ENCODE peak calls at places on chromosomes 4 and X, in seven cellular contexts. D is glomerular endothelial cell; U is activated naive CD4-positive, alpha-beta T cell treated with anti-CD3 and anti-CD28 coated beads for 36 hours; B is BE2C; E is heart left ventricle; C is endothelial cell of umbilical vein; Z is A549. A is an unnamed sample.

GRCh38 chr4:119861731-119862130 is 204.9 kb downstream of the MAD2L1 start:
- DNase-seq in D (no peak), U (no peak), B (no peak), E (no peak), C (no peak), Z (no peak), A (no peak)

GRCh38 chrX:51825432-51825831 is 68.0 kb upstream of the MAGED1 start:
- DNase-seq in D (no peak), U (no peak), B (no peak), E (no peak), C (no peak), Z (no peak), A (no peak)

GRCh38 chrX:10726647-10727046 is 106.3 kb upstream of the MID1 start:
- DNase-seq in D (no peak), U (no peak), B (no peak), E (no peak), C (no peak), Z (no peak), A (peak; percentile 45)

GRCh38 chr4:83074086-83074704 is 39.2 kb downstream of the COPS4 start:
- DNase-seq in D (peak; percentile 72), U (peak; percentile 76), B (peak; percentile 54), E (peak; percentile 12), C (peak; percentile 72), Z (peak; percentile 81), A (peak; percentile 87)

GRCh38 chrX:81868979-81869378 is 667.1 kb downstream of the SH3BGRL start:
- DNase-seq in D (no peak), U (no peak), B (no peak), E (no peak), C (no peak), Z (no peak), A (no peak)

GRCh38 chr4:2871466-2871865 is 27.8 kb downstream of the ADD1 start:
- DNase-seq in D (no peak), U (no peak), B (no peak), E (no peak), C (no peak), Z (no peak), A (no peak)

GRCh38 chr4:39528056-39528465 is 822 bp upstream of the UGDH start:
- DNase-seq in D (no peak), U (no peak), B (no peak), E (no peak), C (peak; percentile 69), Z (no peak), A (no peak)

GRCh38 chrX:21440911-21441310 is 66.7 kb downstream of the CNKSR2 start:
- DNase-seq in D (no peak), U (no peak), B (peak; percentile 13), E (no peak), C (no peak), Z (no peak), A (no peak)

GRCh38 chr4:86531440-86531839 is 62.7 kb upstream of the PTPN13 start:
- DNase-seq in D (no peak), U (no peak), B (no peak), E (no peak), C (no peak), Z (no peak), A (no peak)

GRCh38 chr4:143618811-143619210 is 81.7 kb downstream of the FREM3 start:
- DNase-seq in D (no peak), U (no peak), B (no peak), E (no peak), C (peak; percentile 59), Z (no peak), A (no peak)

GRCh38 chrX:140762061-140762460 is 52.5 kb downstream of the LINC00632 start:
- DNase-seq in D (peak; percentile 33), U (peak; percentile 45), B (peak; percentile 45), E (peak; percentile 20), C (peak; percentile 46), Z (peak; percentile 68), A (no peak)

GRCh38 chrX:34341258-34341657 is 209.1 kb upstream of the FAM47A start:
- DNase-seq in D (no peak), U (no peak), B (no peak), E (no peak), C (peak; percentile 21), Z (peak; percentile 2), A (no peak)

GRCh38 chrX:73977542-73978169 is 326.3 kb upstream of the ZCCHC13 start:
- DNase-seq in D (no peak), U (peak; percentile 16), B (no peak), E (no peak), C (no peak), Z (no peak), A (no peak)

GRCh38 chr4:115355329-115355728 is 241.9 kb upstream of the NDST4 start:
- DNase-seq in D (no peak), U (no peak), B (no peak), E (no peak), C (no peak), Z (no peak), A (no peak)

GRCh38 chrX:68498508-68499379 is at the start of gene YIPF6:
- DNase-seq in D (no peak), U (peak; percentile 77), B (peak; percentile 77), E (peak; percentile 82), C (peak; percentile 71), Z (peak; percentile 85), A (peak; percentile 78)

GRCh38 chrX:21438792-21439191 is 64.6 kb downstream of the CNKSR2 start:
- DNase-seq in D (no peak), U (no peak), B (no peak), E (no peak), C (no peak), Z (no peak), A (no peak)

GRCh38 chr4:69744157-69744478 is 16.3 kb downstream of the SULT1B1 start:
- DNase-seq in D (no peak), U (no peak), B (no peak), E (no peak), C (no peak), Z (no peak), A (no peak)

GRCh38 chr4:6723851-6724250 is 7.9 kb downstream of the BLOC1S4 start:
- DNase-seq in D (no peak), U (no peak), B (no peak), E (no peak), C (no peak), Z (no peak), A (no peak)

GRCh38 chr4:57051100-57051499 is 59.1 kb downstream of the IGFBP7 start:
- DNase-seq in D (no peak), U (no peak), B (no peak), E (peak; percentile 47), C (peak; percentile 45), Z (no peak), A (peak; percentile 16)

GRCh38 chrX:123920065-123920785 is 41.3 kb upstream of the STAG2 start:
- DNase-seq in D (peak; percentile 14), U (no peak), B (no peak), E (no peak), C (peak; percentile 67), Z (peak; percentile 25), A (peak; percentile 37)

GRCh38 chr4:147550626-147551250 is 66.5 kb upstream of the TMEM184C start:
- DNase-seq in D (no peak), U (no peak), B (peak; percentile 51), E (no peak), C (peak; percentile 5), Z (no peak), A (no peak)

GRCh38 chr4:2595436-2595835 is 59.0 kb downstream of the FAM193A start:
- DNase-seq in D (no peak), U (no peak), B (peak; percentile 76), E (no peak), C (no peak), Z (no peak), A (no peak)

GRCh38 chr4:112327950-112328349 is 30.8 kb downstream of the ALPK1 start:
- DNase-seq in D (peak; percentile 42), U (no peak), B (no peak), E (no peak), C (peak; percentile 60), Z (peak; percentile 27), A (no peak)

GRCh38 chrX:68997461-68997860 is 167.8 kb downstream of the PJA1 start:
- DNase-seq in D (no peak), U (no peak), B (no peak), E (no peak), C (peak; percentile 57), Z (no peak), A (no peak)

GRCh38 chr4:122695226-122695625 is 37.3 kb upstream of the BBS12 start:
- DNase-seq in D (no peak), U (no peak), B (no peak), E (no peak), C (no peak), Z (no peak), A (no peak)

GRCh38 chr4:8516996-8517550 is 63.1 kb upstream of the GPR78 start:
- DNase-seq in D (no peak), U (no peak), B (no peak), E (no peak), C (no peak), Z (no peak), A (peak; percentile 26)

GRCh38 chr4:80710748-80711451 is 319.6 kb upstream of the BMP3 start:
- DNase-seq in D (no peak), U (no peak), B (no peak), E (no peak), C (no peak), Z (no peak), A (no peak)

GRCh38 chr4:105389167-105389566 is 84.7 kb downstream of the PPA2 start:
- DNase-seq in D (no peak), U (no peak), B (no peak), E (no peak), C (no peak), Z (no peak), A (no peak)

GRCh38 chr4:42149004-42149403 is 3.5 kb downstream of the BEND4 start:
- DNase-seq in D (no peak), U (no peak), B (peak; percentile 52), E (no peak), C (no peak), Z (no peak), A (no peak)

GRCh38 chrX:41468647-41469323 is 21.6 kb downstream of the NYX start:
- DNase-seq in D (no peak), U (no peak), B (no peak), E (no peak), C (no peak), Z (no peak), A (no peak)

GRCh38 chr4:107243141-107243779 is 207.1 kb upstream of the DKK2 start:
- DNase-seq in D (no peak), U (no peak), B (peak; percentile 87), E (no peak), C (no peak), Z (no peak), A (no peak)

GRCh38 chrX:45445745-45446412 is 245.2 kb upstream of the DIPK2B start:
- DNase-seq in D (peak; percentile 22), U (no peak), B (no peak), E (no peak), C (peak; percentile 72), Z (peak; percentile 31), A (no peak)

GRCh38 chrX:31099536-31100090 is 27.8 kb upstream of the FTHL17 start:
- DNase-seq in D (no peak), U (peak; percentile 67), B (no peak), E (no peak), C (no peak), Z (no peak), A (peak; percentile 4)

A was measured in trophoblast cell.